ENCODE peak calls at places on chromosome 1, in seven cellular contexts. One of them, this sample, is unnamed.

GRCh38 chr1:214764502-214764901 is 161.5 kb downstream of the CENPF start:
- DNase-seq in A549: no peak
- DNase-seq in psoas muscle: no peak
- DNase-seq in kidney epithelial cell: no peak
- DNase-seq in HCT116: no peak
- DNase-seq in breast epithelium: no peak
- DNase-seq in OCI-LY7: no peak
- DNase-seq in this sample: no peak

GRCh38 chr1:189775343-189775742 is 702.3 kb downstream of the BRINP3 start:
- DNase-seq in OCI-LY7: no peak
- DNase-seq in breast epithelium: no peak
- DNase-seq in A549: no peak
- DNase-seq in kidney epithelial cell: no peak
- DNase-seq in psoas muscle: no peak
- DNase-seq in HCT116: no peak
- DNase-seq in this sample: no peak

GRCh38 chr1:207673399-207673798 is 28.5 kb downstream of the CR1L start:
- DNase-seq in breast epithelium: no peak
- DNase-seq in kidney epithelial cell: no peak
- DNase-seq in OCI-LY7: no peak
- DNase-seq in HCT116: no peak
- DNase-seq in psoas muscle: no peak
- DNase-seq in A549: no peak
- DNase-seq in this sample: no peak

GRCh38 chr1:62011007-62011406 is 183.6 kb upstream of the L1TD1 start:
- DNase-seq in psoas muscle: no peak
- DNase-seq in A549: no peak
- DNase-seq in breast epithelium: no peak
- DNase-seq in HCT116: no peak
- DNase-seq in OCI-LY7: no peak
- DNase-seq in kidney epithelial cell: no peak
- DNase-seq in this sample: no peak

GRCh38 chr1:184929711-184930202 is 44.6 kb downstream of the NIBAN1 start:
- DNase-seq in kidney epithelial cell: no peak
- DNase-seq in A549: no peak
- DNase-seq in OCI-LY7: no peak
- DNase-seq in psoas muscle: no peak
- DNase-seq in breast epithelium: peak
- DNase-seq in HCT116: no peak
- DNase-seq in this sample: no peak

GRCh38 chr1:159799446-159799985 is 2.6 kb upstream of the FCRL6 start:
- DNase-seq in psoas muscle: no peak
- DNase-seq in HCT116: no peak
- DNase-seq in OCI-LY7: no peak
- DNase-seq in kidney epithelial cell: peak
- DNase-seq in breast epithelium: no peak
- DNase-seq in A549: no peak
- DNase-seq in this sample: no peak

GRCh38 chr1:90726716-90727480 is 9.8 kb upstream of the BARHL2 start:
- DNase-seq in psoas muscle: no peak
- DNase-seq in A549: no peak
- DNase-seq in kidney epithelial cell: no peak
- DNase-seq in breast epithelium: no peak
- DNase-seq in OCI-LY7: no peak
- DNase-seq in HCT116: no peak
- DNase-seq in this sample: no peak

GRCh38 chr1:89863165-89863835 is 42.5 kb downstream of the LRRC8D start:
- DNase-seq in kidney epithelial cell: no peak
- DNase-seq in OCI-LY7: peak
- DNase-seq in breast epithelium: no peak
- DNase-seq in A549: no peak
- DNase-seq in HCT116: no peak
- DNase-seq in psoas muscle: no peak
- DNase-seq in this sample: no peak

GRCh38 chr1:198880818-198881597 is 242.2 kb downstream of the PTPRC start:
- DNase-seq in kidney epithelial cell: peak
- DNase-seq in breast epithelium: no peak
- DNase-seq in A549: peak
- DNase-seq in OCI-LY7: no peak
- DNase-seq in psoas muscle: no peak
- DNase-seq in HCT116: peak
- DNase-seq in this sample: peak

GRCh38 chr1:55285849-55286248 is 70.7 kb upstream of the USP24 start:
- DNase-seq in HCT116: peak
- DNase-seq in OCI-LY7: no peak
- DNase-seq in A549: no peak
- DNase-seq in kidney epithelial cell: no peak
- DNase-seq in psoas muscle: no peak
- DNase-seq in breast epithelium: no peak
- DNase-seq in this sample: no peak

GRCh38 chr1:236425031-236425663 is 31.1 kb downstream of the EDARADD start:
- DNase-seq in HCT116: no peak
- DNase-seq in psoas muscle: no peak
- DNase-seq in OCI-LY7: no peak
- DNase-seq in breast epithelium: no peak
- DNase-seq in A549: peak
- DNase-seq in kidney epithelial cell: no peak
- DNase-seq in this sample: no peak

GRCh38 chr1:119275145-119275929 is 93.2 kb upstream of the HAO2 start:
- DNase-seq in breast epithelium: no peak
- DNase-seq in A549: peak
- DNase-seq in OCI-LY7: peak
- DNase-seq in HCT116: peak
- DNase-seq in psoas muscle: no peak
- DNase-seq in kidney epithelial cell: no peak
- DNase-seq in this sample: peak

GRCh38 chr1:246631426-246631825 is 65.2 kb downstream of the CNST start:
- DNase-seq in psoas muscle: no peak
- DNase-seq in HCT116: no peak
- DNase-seq in breast epithelium: no peak
- DNase-seq in A549: no peak
- DNase-seq in kidney epithelial cell: no peak
- DNase-seq in OCI-LY7: no peak
- DNase-seq in this sample: peak

GRCh38 chr1:172343246-172344099 is 77.0 kb upstream of the C1orf105 start:
- DNase-seq in breast epithelium: no peak
- DNase-seq in A549: no peak
- DNase-seq in OCI-LY7: no peak
- DNase-seq in kidney epithelial cell: no peak
- DNase-seq in HCT116: no peak
- DNase-seq in psoas muscle: no peak
- DNase-seq in this sample: peak

GRCh38 chr1:111955755-111956154 is 33.7 kb downstream of the KCND3 start:
- DNase-seq in kidney epithelial cell: no peak
- DNase-seq in breast epithelium: no peak
- DNase-seq in A549: no peak
- DNase-seq in psoas muscle: no peak
- DNase-seq in HCT116: no peak
- DNase-seq in OCI-LY7: no peak
- DNase-seq in this sample: no peak

GRCh38 chr1:226597616-226598454 is 49.3 kb downstream of the STUM start:
- DNase-seq in A549: no peak
- DNase-seq in psoas muscle: no peak
- DNase-seq in OCI-LY7: peak
- DNase-seq in breast epithelium: no peak
- DNase-seq in kidney epithelial cell: no peak
- DNase-seq in HCT116: no peak
- DNase-seq in this sample: no peak

GRCh38 chr1:15522551-15522950 is 1.5 kb downstream of the CASP9 start:
- DNase-seq in OCI-LY7: no peak
- DNase-seq in kidney epithelial cell: no peak
- DNase-seq in breast epithelium: no peak
- DNase-seq in psoas muscle: no peak
- DNase-seq in A549: no peak
- DNase-seq in HCT116: no peak
- DNase-seq in this sample: no peak

GRCh38 chr1:235741294-235741693 is 91.7 kb upstream of the GNG4 start:
- DNase-seq in breast epithelium: no peak
- DNase-seq in A549: no peak
- DNase-seq in HCT116: no peak
- DNase-seq in kidney epithelial cell: peak
- DNase-seq in psoas muscle: no peak
- DNase-seq in OCI-LY7: no peak
- DNase-seq in this sample: peak

GRCh38 chr1:29238601-29238964 is 2.3 kb downstream of the PTPRU start:
- DNase-seq in A549: no peak
- DNase-seq in breast epithelium: no peak
- DNase-seq in HCT116: no peak
- DNase-seq in kidney epithelial cell: no peak
- DNase-seq in OCI-LY7: no peak
- DNase-seq in psoas muscle: no peak
- DNase-seq in this sample: no peak
- H3K4me3 ChIP-seq in A549: no peak
- H3K4me3 ChIP-seq in breast epithelium: peak
- H3K4me3 ChIP-seq in HCT116: peak
- H3K4me3 ChIP-seq in kidney epithelial cell: peak
- H3K4me3 ChIP-seq in OCI-LY7: no peak
- H3K4me3 ChIP-seq in psoas muscle: peak
- H3K4me3 ChIP-seq in this sample: no peak

GRCh38 chr1:53683986-53684740 is 54.8 kb downstream of the GLIS1 start:
- DNase-seq in breast epithelium: no peak
- DNase-seq in HCT116: no peak
- DNase-seq in A549: no peak
- DNase-seq in psoas muscle: no peak
- DNase-seq in OCI-LY7: no peak
- DNase-seq in kidney epithelial cell: no peak
- DNase-seq in this sample: no peak
- TF ChIP-seq CTCF in breast epithelium: no peak
- TF ChIP-seq CTCF in HCT116: peak
- TF ChIP-seq CTCF in A549: no peak
- TF ChIP-seq CTCF in psoas muscle: no peak
- TF ChIP-seq CTCF in OCI-LY7: no peak
- TF ChIP-seq CTCF in kidney epithelial cell: peak
- TF ChIP-seq CTCF in this sample: peak

GRCh38 chr1:145987926-145988325 is 8.5 kb downstream of the TXNIP start:
- DNase-seq in A549: no peak
- DNase-seq in kidney epithelial cell: no peak
- DNase-seq in breast epithelium: no peak
- DNase-seq in psoas muscle: peak
- DNase-seq in OCI-LY7: no peak
- DNase-seq in HCT116: no peak
- DNase-seq in this sample: no peak
- H3K4me3 ChIP-seq in A549: no peak
- H3K4me3 ChIP-seq in kidney epithelial cell: no peak
- H3K4me3 ChIP-seq in breast epithelium: no peak
- H3K4me3 ChIP-seq in psoas muscle: no peak
- H3K4me3 ChIP-seq in OCI-LY7: no peak
- H3K4me3 ChIP-seq in HCT116: no peak
- H3K4me3 ChIP-seq in this sample: no peak

DNA sequence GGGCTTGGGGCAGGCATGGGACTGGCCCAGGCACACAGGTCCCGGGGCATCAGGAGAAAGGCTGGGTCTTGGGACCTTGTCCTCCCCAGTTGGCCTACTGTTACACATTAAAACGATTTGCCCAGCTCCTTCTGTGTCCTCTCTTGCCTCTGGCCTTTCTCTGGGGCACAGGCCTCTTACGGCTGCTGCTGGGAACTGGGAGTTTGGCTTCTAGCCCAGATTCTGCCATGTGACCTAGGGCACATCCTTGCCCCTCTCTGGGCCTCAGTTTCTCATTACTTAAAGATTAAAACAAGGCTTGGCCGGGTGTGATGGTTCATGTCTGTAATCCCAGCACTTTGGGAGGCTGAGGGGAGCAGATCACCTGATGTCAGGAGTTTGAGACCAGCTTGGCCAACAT is 14.0 kb downstream of the KDF1 start:
- DNase-seq in OCI-LY7: no peak
- DNase-seq in psoas muscle: no peak
- DNase-seq in A549: no peak
- DNase-seq in breast epithelium: no peak
- DNase-seq in kidney epithelial cell: no peak
- DNase-seq in HCT116: no peak
- DNase-seq in this sample: no peak
- TF ChIP-seq CTCF in OCI-LY7: no peak
- TF ChIP-seq CTCF in psoas muscle: no peak
- TF ChIP-seq CTCF in A549: no peak
- TF ChIP-seq CTCF in breast epithelium: no peak
- TF ChIP-seq CTCF in kidney epithelial cell: no peak
- TF ChIP-seq CTCF in HCT116: no peak
- TF ChIP-seq CTCF in this sample: no peak

GRCh38 chr1:51618715-51619114 is 1.8 kb downstream of the OSBPL9 start:
- DNase-seq in HCT116: no peak
- DNase-seq in breast epithelium: no peak
- DNase-seq in psoas muscle: no peak
- DNase-seq in kidney epithelial cell: no peak
- DNase-seq in A549: no peak
- DNase-seq in OCI-LY7: no peak
- DNase-seq in this sample: no peak
- H3K4me3 ChIP-seq in HCT116: no peak
- H3K4me3 ChIP-seq in breast epithelium: peak
- H3K4me3 ChIP-seq in psoas muscle: peak
- H3K4me3 ChIP-seq in kidney epithelial cell: no peak
- H3K4me3 ChIP-seq in A549: no peak
- H3K4me3 ChIP-seq in OCI-LY7: no peak
- H3K4me3 ChIP-seq in this sample: no peak

GRCh38 chr1:46244656-46245371 is 2.7 kb upstream of the RAD54L start:
- DNase-seq in psoas muscle: no peak
- DNase-seq in kidney epithelial cell: no peak
- DNase-seq in OCI-LY7: peak
- DNase-seq in breast epithelium: no peak
- DNase-seq in HCT116: no peak
- DNase-seq in A549: peak
- DNase-seq in this sample: no peak
- TF ChIP-seq CTCF in psoas muscle: peak
- TF ChIP-seq CTCF in kidney epithelial cell: peak
- TF ChIP-seq CTCF in OCI-LY7: peak
- TF ChIP-seq CTCF in breast epithelium: no peak
- TF ChIP-seq CTCF in HCT116: peak
- TF ChIP-seq CTCF in A549: peak
- TF ChIP-seq CTCF in this sample: peak

GRCh38 chr1:181061487-181061886 is 27.0 kb upstream of the IER5 start:
- DNase-seq in kidney epithelial cell: no peak
- DNase-seq in HCT116: no peak
- DNase-seq in breast epithelium: no peak
- DNase-seq in A549: no peak
- DNase-seq in OCI-LY7: no peak
- DNase-seq in psoas muscle: no peak
- DNase-seq in this sample: no peak
- H3K4me3 ChIP-seq in kidney epithelial cell: no peak
- H3K4me3 ChIP-seq in HCT116: no peak
- H3K4me3 ChIP-seq in breast epithelium: no peak
- H3K4me3 ChIP-seq in A549: no peak
- H3K4me3 ChIP-seq in OCI-LY7: no peak
- H3K4me3 ChIP-seq in psoas muscle: peak
- H3K4me3 ChIP-seq in this sample: no peak

GRCh38 chr1:201091256-201091655 is 21.0 kb downstream of the CACNA1S start:
- DNase-seq in A549: no peak
- DNase-seq in psoas muscle: peak
- DNase-seq in HCT116: no peak
- DNase-seq in kidney epithelial cell: no peak
- DNase-seq in breast epithelium: no peak
- DNase-seq in OCI-LY7: no peak
- DNase-seq in this sample: no peak
- TF ChIP-seq CTCF in A549: no peak
- TF ChIP-seq CTCF in psoas muscle: no peak
- TF ChIP-seq CTCF in HCT116: no peak
- TF ChIP-seq CTCF in kidney epithelial cell: no peak
- TF ChIP-seq CTCF in breast epithelium: no peak
- TF ChIP-seq CTCF in OCI-LY7: no peak
- TF ChIP-seq CTCF in this sample: no peak